ENCODE peak calls at places on chromosomes 2 and 18, in six cellular contexts. M is activated CD4-positive, alpha-beta T cell treated with anti-CD3 and anti-CD28 coated beads, Interleukin-2, amount 50 U/mL, for 24 hours; G is small intestine; X is midbrain; O is HL-60; N is mesendoderm. I is an unnamed sample.
A peak's percentile ranks its signal among the peaks of the same experiment; 100 is the strongest.

GRCh38 chr2:227509824-227510619 is 38.1 kb downstream of the AGFG1 start:
- DNase-seq in M (no peak), G (peak; percentile 20), X (no peak), O (no peak), N (peak; percentile 52), I (no peak)

GRCh38 chr18:44898536-44898935 is 217.8 kb downstream of the SETBP1 start:
- DNase-seq in M (no peak), G (no peak), X (no peak), O (no peak), N (no peak), I (no peak)

GRCh38 chr2:215367647-215368492 is 56.0 kb downstream of the ATIC start:
- DNase-seq in M (no peak), G (no peak), X (no peak), O (no peak), N (no peak), I (no peak)

GRCh38 chr2:224655006-224655537 is 61.1 kb downstream of the CCDC195 start:
- DNase-seq in M (no peak), G (no peak), X (no peak), O (no peak), N (no peak), I (no peak)

GRCh38 chr2:229090231-229090630 is 180.9 kb downstream of the PID1 start:
- DNase-seq in M (no peak), G (peak; percentile 25), X (no peak), O (no peak), N (peak; percentile 37), I (no peak)

GRCh38 chr18:24470022-24470618 is 9.7 kb downstream of the HRH4 start:
- DNase-seq in M (no peak), G (no peak), X (no peak), O (no peak), N (no peak), I (no peak)

GRCh38 chr2:64352292-64352691 is 101.7 kb upstream of the LGALSL start:
- DNase-seq in M (no peak), G (peak; percentile 39), X (no peak), O (no peak), N (no peak), I (no peak)

GRCh38 chr2:213065583-213066444 is 85.6 kb downstream of the IKZF2 start:
- DNase-seq in M (peak; percentile 5), G (peak; percentile 15), X (no peak), O (no peak), N (peak; percentile 62), I (no peak)

GRCh38 chr2:25341031-25341727 is 546 bp downstream of the DNMT3A start:
- DNase-seq in M (no peak), G (no peak), X (peak; percentile 54), O (no peak), N (no peak), I (no peak)

GRCh38 chr2:25184254-25184653 is 15.9 kb upstream of the POMC start:
- DNase-seq in M (no peak), G (no peak), X (no peak), O (no peak), N (no peak), I (no peak)

GRCh38 chr2:84971799-84972790 is 1.1 kb downstream of the KCMF1 start:
- DNase-seq in M (peak; percentile 46), G (peak; percentile 53), X (no peak), O (no peak), N (peak; percentile 59), I (peak; percentile 74)

GRCh38 chr2:136305517-136306192 is 187.7 kb upstream of the CXCR4 start:
- DNase-seq in M (peak; percentile 56), G (peak; percentile 20), X (no peak), O (no peak), N (peak; percentile 39), I (peak; percentile 18)